ENCODE peak calls at places on chromosomes 6 and 20, in six cellular contexts. U is fibroblast of the aortic adventitia, X is AG04449, P is foreskin fibroblast, N is psoas muscle, R is Calu3. Y is an unnamed sample.

GRCh38 chr20:62160876-62161275 is 17.3 kb downstream of the SS18L1 start:
- DNase-seq in U (no peak), N (no peak), R (no peak), X (no peak), P (no peak), Y (no peak)

GRCh38 chr6:107800564-107801164 is 23.4 kb downstream of the SCML4 start:
- DNase-seq in R (no peak), N (no peak), P (no peak), U (peak; percentile 11), X (no peak), Y (no peak)

GRCh38 chr6:44247338-44248302 is 719 bp downstream of the HSP90AB1 start:
- DNase-seq in X (no peak), U (peak; percentile 53), P (no peak), N (peak; percentile 91), R (peak; percentile 85), Y (peak; percentile 75)

GRCh38 chr20:48776306-48776705 is 51.5 kb downstream of the PREX1 start:
- DNase-seq in P (peak; percentile 92), N (peak; percentile 68), X (peak; percentile 63), U (peak; percentile 68), R (no peak), Y (no peak)

GRCh38 chr6:95227301-95227700 is 350.0 kb upstream of the MANEA start:
- DNase-seq in U (no peak), N (no peak), P (no peak), X (no peak), R (no peak), Y (no peak)

GRCh38 chr20:4344660-4345059 is 329.3 kb upstream of the RNF24 start:
- DNase-seq in X (no peak), R (no peak), U (no peak), N (no peak), P (no peak), Y (no peak)

GRCh38 chr20:54475334-54476287 is at the start of gene DOK5:
- DNase-seq in P (peak; percentile 14), U (peak; percentile 71), X (no peak), N (peak; percentile 72), R (peak; percentile 41), Y (no peak)

GRCh38 chr20:59027746-59028320 is 4.3 kb downstream of the ATP5F1E start:
- DNase-seq in X (no peak), N (no peak), P (no peak), U (peak; percentile 50), R (no peak), Y (no peak)

GRCh38 chr20:44495802-44496481 is 20.3 kb downstream of the TTPAL start:
- DNase-seq in R (no peak), N (no peak), P (peak; percentile 97), X (peak; percentile 97), U (peak; percentile 87), Y (no peak)

GRCh38 chr20:12936020-12936419 is 72.8 kb upstream of the SPTLC3 start:
- DNase-seq in R (no peak), P (no peak), U (no peak), N (no peak), X (no peak), Y (no peak)

GRCh38 chr6:89690944-89691324 is 52.4 kb upstream of the LYRM2 start:
- DNase-seq in R (no peak), P (no peak), X (no peak), N (no peak), U (no peak), Y (no peak)

GRCh38 chr6:8203337-8203736 is 101.0 kb upstream of the EEF1E1 start:
- DNase-seq in P (no peak), N (no peak), U (no peak), X (no peak), R (no peak), Y (no peak)

GRCh38 chr6:5085638-5086293 is 625 bp downstream of the PPP1R3G start:
- DNase-seq in X (no peak), P (peak; percentile 41), R (peak; percentile 29), N (peak; percentile 61), U (no peak), Y (no peak)

GRCh38 chr20:38125157-38126056 is 39.7 kb downstream of the TGM2 start:
- DNase-seq in P (no peak), X (no peak), U (peak; percentile 91), R (peak; percentile 91), N (peak; percentile 47), Y (peak; percentile 6)

GRCh38 chr20:12287575-12287974 is 369.9 kb downstream of the BTBD3 start:
- DNase-seq in X (no peak), R (peak; percentile 43), N (no peak), P (no peak), U (peak; percentile 1), Y (no peak)

GRCh38 chr20:37042986-37043972 is 52.5 kb downstream of the RBL1 start:
- DNase-seq in X (no peak), U (no peak), P (no peak), R (no peak), N (no peak), Y (peak; percentile 15)

GRCh38 chr20:38426006-38426405 is 9.1 kb downstream of the SNHG17 start:
- DNase-seq in U (peak; percentile 87), X (peak; percentile 66), P (peak; percentile 87), R (no peak), N (no peak), Y (no peak)

GRCh38 chr20:43755851-43756250 is 29.0 kb upstream of the GTSF1L start:
- DNase-seq in X (no peak), N (no peak), P (peak; percentile 77), R (no peak), U (peak; percentile 29), Y (no peak)

GRCh38 chr6:133099573-133099972 is 141.6 kb upstream of the EYA4 start:
- DNase-seq in X (peak; percentile 33), P (peak; percentile 80), R (peak; percentile 18), N (no peak), U (peak; percentile 36), Y (no peak)

GRCh38 chr6:26400626-26401025 is 1.4 kb upstream of the BTN3A1 start:
- DNase-seq in N (no peak), X (no peak), R (no peak), P (no peak), U (no peak), Y (no peak)

GRCh38 chr6:35124356-35124755 is 16.8 kb downstream of the TCP11 start:
- DNase-seq in R (no peak), U (no peak), N (no peak), X (no peak), P (no peak), Y (no peak)

GRCh38 chr6:83853968-83854501 is 875 bp downstream of the RIPPLY2 start:
- DNase-seq in X (no peak), P (no peak), U (no peak), N (no peak), R (no peak), Y (no peak)

GRCh38 chr6:117829594-117830319 is 77.3 kb upstream of the SLC35F1 start:
- DNase-seq in X (no peak), U (peak; percentile 30), R (peak; percentile 33), N (no peak), P (no peak), Y (no peak)
- TF ChIP-seq CTCF in X (no peak), U (peak; percentile 36), R (no peak), N (no peak), P (peak; percentile 45), Y (no peak)

GRCh38 chr6:27568226-27568889 is 95.5 kb upstream of the ZNF184 start:
- DNase-seq in P (no peak), N (no peak), U (no peak), R (no peak), X (no peak), Y (no peak)

GRCh38 chr6:27562027-27562410 is 89.1 kb upstream of the ZNF184 start:
- DNase-seq in X (no peak), P (no peak), U (no peak), N (no peak), R (no peak), Y (no peak)

GRCh38 chr6:27565839-27566779 is 93.2 kb upstream of the ZNF184 start:
- DNase-seq in N (no peak), R (no peak), X (no peak), U (no peak), P (no peak), Y (no peak)
- TF ChIP-seq CTCF in N (no peak), R (no peak), X (no peak), U (no peak), P (no peak), Y (no peak)

GRCh38 chr6:138278326-138278725 is 60.0 kb upstream of the PBOV1 start:
- DNase-seq in P (no peak), U (peak; percentile 41), N (no peak), R (no peak), X (no peak), Y (no peak)
- TF ChIP-seq CTCF in P (peak; percentile 6), U (peak; percentile 50), N (no peak), R (no peak), X (peak; percentile 41), Y (no peak)

GRCh38 chr6:29976588-29977424 is 34.5 kb downstream of the HLA-A start:
- DNase-seq in P (peak; percentile 68), X (no peak), U (peak; percentile 68), N (peak; percentile 88), R (peak; percentile 77), Y (peak; percentile 45)
- TF ChIP-seq CTCF in P (peak; percentile 39), X (peak; percentile 39), U (peak; percentile 53), N (peak; percentile 28), R (no peak), Y (no peak)

GRCh38 chr6:31016659-31017299 is 6.5 kb downstream of the MUC22 start:
- DNase-seq in U (no peak), X (no peak), R (no peak), N (no peak), P (no peak), Y (no peak)
- TF ChIP-seq CTCF in U (no peak), X (no peak), R (no peak), N (no peak), P (no peak), Y (no peak)